ENCODE peak calls at places on chromosomes 7 and 10, in eight cellular contexts. One of them, this sample, is unnamed. For H3K4me1, the result is how much of the 10 kb centered on the place peaks cover.

GRCh38 chr10:79379512-79380124 is 32.3 kb downstream of the PPIF start:
- DNase-seq in ovary: peak
- DNase-seq in lung: no peak
- DNase-seq in CD8-positive, alpha-beta T cell: no peak
- DNase-seq in heart right ventricle: no peak
- DNase-seq in tibial artery: peak
- DNase-seq in H1: no peak
- DNase-seq in CD4-positive, alpha-beta memory T cell: no peak
- DNase-seq in this sample: no peak

GRCh38 chr10:35639651-35640311 is 2.3 kb downstream of the FZD8 start:
- DNase-seq in ovary: peak
- DNase-seq in lung: no peak
- DNase-seq in CD8-positive, alpha-beta T cell: no peak
- DNase-seq in heart right ventricle: peak
- DNase-seq in tibial artery: peak
- DNase-seq in H1: peak
- DNase-seq in CD4-positive, alpha-beta memory T cell: no peak
- DNase-seq in this sample: no peak

GRCh38 chr7:41162612-41163011 is 540.3 kb downstream of the INHBA start:
- DNase-seq in ovary: no peak
- DNase-seq in lung: no peak
- DNase-seq in CD8-positive, alpha-beta T cell: no peak
- DNase-seq in heart right ventricle: no peak
- DNase-seq in tibial artery: no peak
- DNase-seq in H1: no peak
- DNase-seq in CD4-positive, alpha-beta memory T cell: no peak
- DNase-seq in this sample: no peak

GRCh38 chr10:131609176-131609575 is 291.6 kb upstream of the PPP2R2D start:
- DNase-seq in ovary: no peak
- DNase-seq in lung: no peak
- DNase-seq in CD8-positive, alpha-beta T cell: no peak
- DNase-seq in heart right ventricle: no peak
- DNase-seq in tibial artery: no peak
- DNase-seq in H1: no peak
- DNase-seq in CD4-positive, alpha-beta memory T cell: no peak
- DNase-seq in this sample: no peak

GRCh38 chr10:116125180-116125579 is 147.8 kb downstream of the GFRA1 start:
- DNase-seq in ovary: no peak
- DNase-seq in lung: no peak
- DNase-seq in CD8-positive, alpha-beta T cell: no peak
- DNase-seq in heart right ventricle: no peak
- DNase-seq in tibial artery: no peak
- DNase-seq in H1: no peak
- DNase-seq in CD4-positive, alpha-beta memory T cell: no peak
- DNase-seq in this sample: no peak

GRCh38 chr7:111292026-111292430 is 201.1 kb downstream of the LRRN3 start:
- DNase-seq in ovary: no peak
- DNase-seq in lung: no peak
- DNase-seq in CD8-positive, alpha-beta T cell: no peak
- DNase-seq in heart right ventricle: no peak
- DNase-seq in tibial artery: no peak
- DNase-seq in H1: no peak
- DNase-seq in CD4-positive, alpha-beta memory T cell: no peak
- DNase-seq in this sample: no peak

GRCh38 chr7:1240296-1240820 is 7.7 kb downstream of the UNCX start:
- DNase-seq in ovary: no peak
- DNase-seq in lung: no peak
- DNase-seq in CD8-positive, alpha-beta T cell: no peak
- DNase-seq in heart right ventricle: no peak
- DNase-seq in tibial artery: no peak
- DNase-seq in H1: no peak
- DNase-seq in CD4-positive, alpha-beta memory T cell: no peak
- DNase-seq in this sample: no peak

GRCh38 chr10:29343607-29344038 is 54.8 kb downstream of the LYZL1 start:
- DNase-seq in ovary: no peak
- DNase-seq in lung: no peak
- DNase-seq in CD8-positive, alpha-beta T cell: no peak
- DNase-seq in heart right ventricle: no peak
- DNase-seq in tibial artery: no peak
- DNase-seq in H1: no peak
- DNase-seq in CD4-positive, alpha-beta memory T cell: no peak
- DNase-seq in this sample: no peak

GRCh38 chr7:130891254-130892094 is 157.5 kb upstream of the KLF14 start:
- DNase-seq in ovary: peak
- DNase-seq in lung: peak
- DNase-seq in CD8-positive, alpha-beta T cell: no peak
- DNase-seq in heart right ventricle: peak
- DNase-seq in tibial artery: peak
- DNase-seq in H1: no peak
- DNase-seq in CD4-positive, alpha-beta memory T cell: no peak
- DNase-seq in this sample: peak

GRCh38 chr10:6050801-6051445 is 11.2 kb downstream of the IL2RA start:
- DNase-seq in ovary: peak
- DNase-seq in lung: peak
- DNase-seq in CD8-positive, alpha-beta T cell: peak
- DNase-seq in heart right ventricle: peak
- DNase-seq in tibial artery: peak
- DNase-seq in H1: no peak
- DNase-seq in CD4-positive, alpha-beta memory T cell: peak
- DNase-seq in this sample: no peak

GRCh38 chr7:106626376-106627293 is 34.3 kb downstream of the CCDC71L start:
- DNase-seq in ovary: no peak
- DNase-seq in lung: no peak
- DNase-seq in CD8-positive, alpha-beta T cell: no peak
- DNase-seq in heart right ventricle: no peak
- DNase-seq in tibial artery: no peak
- DNase-seq in H1: no peak
- DNase-seq in CD4-positive, alpha-beta memory T cell: no peak
- DNase-seq in this sample: no peak

GRCh38 chr7:73707045-73707631 is 12.3 kb downstream of the STX1A start:
- DNase-seq in ovary: no peak
- DNase-seq in lung: peak
- DNase-seq in CD8-positive, alpha-beta T cell: no peak
- DNase-seq in heart right ventricle: no peak
- DNase-seq in tibial artery: no peak
- DNase-seq in H1: peak
- DNase-seq in CD4-positive, alpha-beta memory T cell: no peak
- DNase-seq in this sample: no peak

GRCh38 chr10:70774810-70775678 is 10.1 kb downstream of the TBATA start:
- DNase-seq in ovary: no peak
- DNase-seq in lung: no peak
- DNase-seq in CD8-positive, alpha-beta T cell: no peak
- DNase-seq in heart right ventricle: no peak
- DNase-seq in tibial artery: peak
- DNase-seq in H1: peak
- DNase-seq in CD4-positive, alpha-beta memory T cell: no peak
- DNase-seq in this sample: no peak

GRCh38 chr7:45886931-45887667 is 1.2 kb upstream of the IGFBP1 start:
- DNase-seq in ovary: no peak
- DNase-seq in lung: no peak
- DNase-seq in CD8-positive, alpha-beta T cell: no peak
- DNase-seq in heart right ventricle: no peak
- DNase-seq in tibial artery: no peak
- DNase-seq in H1: no peak
- DNase-seq in CD4-positive, alpha-beta memory T cell: no peak
- DNase-seq in this sample: no peak

GRCh38 chr10:91742189-91742588 is 56.0 kb upstream of the TNKS2 start:
- DNase-seq in ovary: no peak
- DNase-seq in lung: no peak
- DNase-seq in CD8-positive, alpha-beta T cell: no peak
- DNase-seq in heart right ventricle: no peak
- DNase-seq in tibial artery: no peak
- DNase-seq in H1: no peak
- DNase-seq in CD4-positive, alpha-beta memory T cell: no peak
- DNase-seq in this sample: no peak

GRCh38 chr10:88647216-88647615 is 17.0 kb upstream of the LIPF start:
- DNase-seq in ovary: no peak
- DNase-seq in lung: no peak
- DNase-seq in CD8-positive, alpha-beta T cell: no peak
- DNase-seq in heart right ventricle: no peak
- DNase-seq in tibial artery: no peak
- DNase-seq in H1: no peak
- DNase-seq in CD4-positive, alpha-beta memory T cell: no peak
- DNase-seq in this sample: no peak

GRCh38 chr7:37480642-37481041 is 32.0 kb upstream of the ELMO1 start:
- DNase-seq in ovary: no peak
- DNase-seq in lung: no peak
- DNase-seq in CD8-positive, alpha-beta T cell: no peak
- DNase-seq in heart right ventricle: peak
- DNase-seq in tibial artery: no peak
- DNase-seq in H1: no peak
- DNase-seq in CD4-positive, alpha-beta memory T cell: no peak
- DNase-seq in this sample: no peak

GRCh38 chr10:126022841-126023240 is 126.5 kb downstream of the FANK1 start:
- DNase-seq in ovary: no peak
- DNase-seq in lung: no peak
- DNase-seq in CD8-positive, alpha-beta T cell: no peak
- DNase-seq in heart right ventricle: no peak
- DNase-seq in tibial artery: no peak
- DNase-seq in H1: no peak
- DNase-seq in CD4-positive, alpha-beta memory T cell: no peak
- DNase-seq in this sample: no peak

GRCh38 chr7:127770870-127771269 is 118.9 kb downstream of the SND1 start:
- DNase-seq in ovary: no peak
- DNase-seq in lung: no peak
- DNase-seq in CD8-positive, alpha-beta T cell: no peak
- DNase-seq in heart right ventricle: no peak
- DNase-seq in tibial artery: no peak
- DNase-seq in H1: no peak
- DNase-seq in CD4-positive, alpha-beta memory T cell: no peak
- DNase-seq in this sample: no peak

GRCh38 chr7:127768241-127768640 is 116.2 kb downstream of the SND1 start:
- DNase-seq in ovary: no peak
- DNase-seq in lung: no peak
- DNase-seq in CD8-positive, alpha-beta T cell: no peak
- DNase-seq in heart right ventricle: no peak
- DNase-seq in tibial artery: no peak
- DNase-seq in H1: no peak
- DNase-seq in CD4-positive, alpha-beta memory T cell: no peak
- DNase-seq in this sample: no peak

GRCh38 chr7:127769137-127769536 is 117.1 kb downstream of the SND1 start:
- DNase-seq in ovary: no peak
- DNase-seq in lung: no peak
- DNase-seq in CD8-positive, alpha-beta T cell: no peak
- DNase-seq in heart right ventricle: no peak
- DNase-seq in tibial artery: no peak
- DNase-seq in H1: no peak
- DNase-seq in CD4-positive, alpha-beta memory T cell: no peak
- DNase-seq in this sample: no peak

GRCh38 chr7:127769696-127770400 is 117.9 kb downstream of the SND1 start:
- DNase-seq in ovary: no peak
- DNase-seq in lung: no peak
- DNase-seq in CD8-positive, alpha-beta T cell: no peak
- DNase-seq in heart right ventricle: no peak
- DNase-seq in tibial artery: no peak
- DNase-seq in H1: no peak
- DNase-seq in CD4-positive, alpha-beta memory T cell: no peak
- DNase-seq in this sample: no peak

GRCh38 chr7:127771707-127772106 is 119.7 kb downstream of the SND1 start:
- DNase-seq in ovary: no peak
- DNase-seq in lung: no peak
- DNase-seq in CD8-positive, alpha-beta T cell: no peak
- DNase-seq in heart right ventricle: no peak
- DNase-seq in tibial artery: no peak
- DNase-seq in H1: no peak
- DNase-seq in CD4-positive, alpha-beta memory T cell: no peak
- DNase-seq in this sample: no peak
- H3K4me1 ChIP-seq in ovary: under half
- H3K4me1 ChIP-seq in lung: under half
- H3K4me1 ChIP-seq in CD8-positive, alpha-beta T cell: under half
- H3K4me1 ChIP-seq in heart right ventricle: under half
- H3K4me1 ChIP-seq in tibial artery: under half
- H3K4me1 ChIP-seq in H1: under half
- H3K4me1 ChIP-seq in CD4-positive, alpha-beta memory T cell: under half
- H3K4me1 ChIP-seq in this sample: under half

DNA sequence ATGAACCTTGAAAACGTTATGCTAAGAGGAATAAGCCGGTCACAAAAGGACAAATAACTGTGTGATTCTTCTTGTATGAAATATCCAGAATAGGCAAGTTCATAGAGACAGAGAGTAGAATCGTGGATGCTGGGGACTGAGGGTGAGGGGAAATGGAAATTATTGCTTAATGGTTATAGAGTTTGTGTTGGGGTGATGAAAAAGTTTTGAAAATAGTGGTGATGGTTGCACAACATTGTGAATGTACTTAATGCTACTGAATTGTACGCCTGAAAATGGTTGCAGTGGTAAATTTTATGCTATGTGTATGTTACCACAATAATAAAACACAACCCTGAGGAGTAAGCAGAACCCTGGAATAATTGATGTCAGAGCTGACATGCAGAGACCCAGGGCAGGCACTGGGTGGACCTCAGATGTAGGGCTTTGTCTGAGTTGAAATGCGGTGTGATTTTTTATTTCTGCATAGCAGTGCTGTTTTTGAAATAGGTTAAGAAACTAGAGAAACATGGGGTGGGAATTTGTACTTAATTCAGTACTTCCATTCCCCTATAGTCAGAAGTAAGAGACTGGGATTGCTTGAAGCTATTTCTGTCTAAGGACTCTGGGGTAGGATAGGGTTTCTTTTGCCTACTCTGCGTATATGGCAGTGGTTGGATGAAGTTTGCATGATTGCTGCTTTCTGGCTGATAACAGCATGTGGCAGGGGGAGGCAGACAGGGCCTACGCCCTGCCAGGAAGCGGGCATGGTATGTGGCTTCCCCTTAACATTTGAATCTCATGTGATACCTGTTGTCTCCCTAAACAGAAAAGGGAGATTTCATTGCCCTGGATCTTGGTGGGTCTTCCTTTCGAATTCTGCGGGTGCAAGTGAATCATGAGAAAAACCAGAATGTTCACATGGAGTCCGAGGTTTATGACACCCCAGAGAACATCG is 57.4 kb downstream of the TACR2 start:
- DNase-seq in ovary: no peak
- DNase-seq in lung: no peak
- DNase-seq in CD8-positive, alpha-beta T cell: peak
- DNase-seq in heart right ventricle: no peak
- DNase-seq in tibial artery: no peak
- DNase-seq in H1: no peak
- DNase-seq in CD4-positive, alpha-beta memory T cell: peak
- DNase-seq in this sample: no peak
- H3K27ac ChIP-seq in ovary: no peak
- H3K27ac ChIP-seq in lung: no peak
- H3K27ac ChIP-seq in CD8-positive, alpha-beta T cell: peak
- H3K27ac ChIP-seq in heart right ventricle: no peak
- H3K27ac ChIP-seq in tibial artery: peak
- H3K27ac ChIP-seq in H1: no peak
- H3K27ac ChIP-seq in CD4-positive, alpha-beta memory T cell: peak
- H3K27ac ChIP-seq in this sample: peak

GRCh38 chr10:71842856-71843530 is 8.1 kb downstream of the PSAP start:
- DNase-seq in ovary: no peak
- DNase-seq in lung: no peak
- DNase-seq in CD8-positive, alpha-beta T cell: no peak
- DNase-seq in heart right ventricle: no peak
- DNase-seq in tibial artery: no peak
- DNase-seq in H1: no peak
- DNase-seq in CD4-positive, alpha-beta memory T cell: no peak
- DNase-seq in this sample: no peak
- H3K4me1 ChIP-seq in ovary: under half
- H3K4me1 ChIP-seq in lung: under half
- H3K4me1 ChIP-seq in CD8-positive, alpha-beta T cell: under half
- H3K4me1 ChIP-seq in heart right ventricle: half or more
- H3K4me1 ChIP-seq in tibial artery: under half
- H3K4me1 ChIP-seq in H1: under half
- H3K4me1 ChIP-seq in CD4-positive, alpha-beta memory T cell: half or more
- H3K4me1 ChIP-seq in this sample: under half

GRCh38 chr10:119394657-119395286 is 147.7 kb downstream of the RGS10 start:
- DNase-seq in ovary: no peak
- DNase-seq in lung: no peak
- DNase-seq in CD8-positive, alpha-beta T cell: no peak
- DNase-seq in heart right ventricle: no peak
- DNase-seq in tibial artery: no peak
- DNase-seq in H1: no peak
- DNase-seq in CD4-positive, alpha-beta memory T cell: no peak
- DNase-seq in this sample: no peak
- H3K27ac ChIP-seq in ovary: no peak
- H3K27ac ChIP-seq in lung: no peak
- H3K27ac ChIP-seq in CD8-positive, alpha-beta T cell: no peak
- H3K27ac ChIP-seq in heart right ventricle: peak
- H3K27ac ChIP-seq in tibial artery: no peak
- H3K27ac ChIP-seq in H1: no peak
- H3K27ac ChIP-seq in CD4-positive, alpha-beta memory T cell: no peak
- H3K27ac ChIP-seq in this sample: peak

This sample was measured in thoracic aorta.